ENCODE peak calls at places on chromosomes 7 and 10, in seven cellular contexts. L is heart left ventricle, S is endothelial cell of umbilical vein, H is IMR-90, I is gastrocnemius medialis, K is body of pancreas, D is HCT116. T is an unnamed sample.
A peak's percentile ranks its signal among the peaks of the same experiment; 100 is the strongest.

GRCh38 chr7:74009719-74010118 is 18.3 kb upstream of the ELN start:
- DNase-seq in L (no peak), S (no peak), H (no peak), I (peak; percentile 85), K (no peak), D (no peak), T (no peak)

GRCh38 chr10:77123330-77123729 is 514.3 kb downstream of the KCNMA1 start:
- DNase-seq in L (no peak), S (no peak), H (no peak), I (no peak), K (no peak), D (no peak), T (no peak)

GRCh38 chr10:129730272-129730992 is 233.6 kb downstream of the EBF3 start:
- DNase-seq in L (no peak), S (no peak), H (no peak), I (no peak), K (no peak), D (no peak), T (no peak)

GRCh38 chr10:34184901-34185386 is 630.2 kb downstream of the PARD3 start:
- DNase-seq in L (no peak), S (peak; percentile 56), H (no peak), I (no peak), K (no peak), D (no peak), T (no peak)

GRCh38 chr10:70461397-70462348 is 16.9 kb upstream of the PALD1 start:
- DNase-seq in L (no peak), S (peak; percentile 49), H (peak; percentile 50), I (peak; percentile 60), K (peak; percentile 70), D (peak; percentile 67), T (no peak)

GRCh38 chr10:114174462-114175190 is 623 bp upstream of the CCDC186 start:
- DNase-seq in L (peak; percentile 42), S (no peak), H (peak; percentile 39), I (peak; percentile 77), K (peak; percentile 68), D (no peak), T (peak; percentile 37)

GRCh38 chr10:23694446-23694920 is 255.6 kb downstream of the OTUD1 start:
- DNase-seq in L (no peak), S (no peak), H (no peak), I (no peak), K (no peak), D (no peak), T (no peak)

GRCh38 chr7:134473861-134474291 is 15.0 kb upstream of the AKR1B1 start:
- DNase-seq in L (no peak), S (no peak), H (peak; percentile 64), I (peak; percentile 31), K (no peak), D (no peak), T (no peak)

GRCh38 chr10:31773749-31774148 is 154.9 kb downstream of the ARHGAP12 start:
- DNase-seq in L (no peak), S (no peak), H (no peak), I (no peak), K (no peak), D (no peak), T (no peak)

GRCh38 chr10:68053553-68053952 is 21.5 kb downstream of the HERC4 start:
- DNase-seq in L (no peak), S (no peak), H (peak; percentile 31), I (no peak), K (no peak), D (no peak), T (no peak)

GRCh38 chr7:69962077-69962855 is 364.0 kb downstream of the AUTS2 start:
- DNase-seq in L (peak; percentile 71), S (no peak), H (no peak), I (peak; percentile 15), K (peak; percentile 60), D (no peak), T (no peak)

GRCh38 chr10:101284171-101285092 is 55.2 kb upstream of the LBX1 start:
- DNase-seq in L (no peak), S (no peak), H (no peak), I (no peak), K (no peak), D (no peak), T (no peak)

GRCh38 chr7:129376076-129376777 is 58.0 kb upstream of the STRIP2 start:
- DNase-seq in L (no peak), S (peak; percentile 39), H (peak; percentile 43), I (peak; percentile 20), K (peak; percentile 70), D (peak; percentile 32), T (no peak)

GRCh38 chr10:94315975-94316464 is 46.7 kb downstream of the NOC3L start:
- DNase-seq in L (no peak), S (peak; percentile 13), H (peak; percentile 76), I (no peak), K (no peak), D (no peak), T (no peak)

GRCh38 chr10:96125142-96125515 is 5.0 kb upstream of the ZNF518A start:
- DNase-seq in L (no peak), S (peak; percentile 49), H (peak; percentile 44), I (no peak), K (no peak), D (no peak), T (no peak)

GRCh38 chr10:3750352-3750816 is 34.6 kb downstream of the KLF6 start:
- DNase-seq in L (no peak), S (no peak), H (no peak), I (no peak), K (no peak), D (no peak), T (no peak)

GRCh38 chr10:114881916-114882315 is 56.1 kb upstream of the TRUB1 start:
- DNase-seq in L (no peak), S (no peak), H (no peak), I (no peak), K (no peak), D (no peak), T (no peak)

GRCh38 chr7:127330070-127330469 is 62.4 kb downstream of the ZNF800 start:
- DNase-seq in L (no peak), S (no peak), H (no peak), I (no peak), K (no peak), D (no peak), T (no peak)
- TF ChIP-seq POLR2A in L (no peak), S (no peak), H (no peak), I (no peak), K (no peak), D (no peak), T (no peak)

DNA sequence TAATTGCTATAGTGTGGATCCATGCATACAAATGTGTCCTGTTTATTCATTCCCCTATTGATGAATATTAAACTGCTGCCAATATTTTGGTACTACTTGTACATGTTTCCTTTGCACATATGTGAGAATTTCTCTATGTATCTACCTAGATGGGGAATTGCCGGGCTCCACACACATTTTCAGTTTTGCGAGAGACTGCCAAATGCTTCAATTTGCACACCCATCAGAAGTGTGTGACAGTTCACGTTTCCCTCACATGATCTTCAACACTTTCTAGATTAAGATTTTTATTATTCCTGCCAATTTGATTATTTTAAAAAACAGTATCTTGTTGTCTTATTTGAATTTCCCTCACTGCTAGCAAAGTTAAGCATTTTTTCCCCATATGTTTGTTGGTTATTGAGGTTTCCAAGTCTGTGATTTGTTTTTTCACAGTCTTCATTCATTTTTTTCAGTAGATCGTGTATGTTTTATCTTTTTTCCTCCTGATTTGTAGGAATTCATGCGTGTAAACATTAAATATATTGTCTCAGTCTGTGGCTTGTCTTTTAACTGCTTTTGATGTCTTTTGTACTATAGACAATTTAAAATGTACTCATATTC is 2.4 kb upstream of the KLF14 start:
- DNase-seq in L (no peak), S (no peak), H (no peak), I (no peak), K (no peak), D (no peak), T (no peak)
- H3K27me3 ChIP-seq in L (peaks cover 96% of the 10 kb centered on the region), S (peaks cover 40% of the 10 kb centered on the region), H (peaks cover 58% of the 10 kb centered on the region), I (peaks cover 59% of the 10 kb centered on the region), K (no peaks in the 10 kb centered on the region), D (peaks cover 36% of the 10 kb centered on the region), T (peaks cover 100% of the 10 kb centered on the region)

GRCh38 chr7:132575336-132575986 is 809 bp downstream of the PLXNA4 start:
- DNase-seq in L (peak; percentile 63), S (peak; percentile 71), H (peak; percentile 18), I (no peak), K (peak; percentile 42), D (no peak), T (no peak)

GRCh38 chr7:132578050-132578370 is 1.7 kb upstream of the PLXNA4 start:
- DNase-seq in L (no peak), S (no peak), H (no peak), I (no peak), K (no peak), D (no peak), T (no peak)

GRCh38 chr7:132575987-132576722 is at the start of gene PLXNA4:
- DNase-seq in L (no peak), S (peak; percentile 32), H (no peak), I (no peak), K (peak; percentile 19), D (no peak), T (no peak)

GRCh38 chr7:132577206-132578049 is 1.2 kb upstream of the PLXNA4 start:
- DNase-seq in L (peak; percentile 83), S (peak; percentile 74), H (peak; percentile 16), I (peak; percentile 23), K (peak; percentile 62), D (no peak), T (no peak)

DNA sequence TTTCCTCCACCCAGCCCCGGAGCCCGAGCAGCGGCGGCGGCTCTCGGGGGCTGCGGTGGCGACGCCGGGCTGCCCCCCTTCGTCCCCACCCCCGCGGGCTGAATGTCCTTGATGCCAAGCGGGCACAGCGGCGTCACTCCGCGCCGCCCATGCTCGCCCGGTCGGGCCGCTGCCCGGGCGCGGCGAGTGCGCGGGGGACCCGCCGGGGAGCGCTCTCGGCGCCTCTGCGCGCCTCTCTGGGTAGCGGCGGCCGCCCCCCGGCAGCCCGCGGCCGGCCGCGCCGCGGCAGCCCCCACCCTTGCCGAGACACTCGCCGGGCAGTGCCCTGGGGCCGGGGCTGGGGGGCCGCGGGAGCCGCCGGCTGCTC is 436 bp upstream of the PLXNA4 start:
- DNase-seq in L (peak; percentile 26), S (no peak), H (no peak), I (no peak), K (no peak), D (no peak), T (no peak)
- H3K4me3 ChIP-seq in L (peak overlapping the region; percentile 69), S (peak overlapping the region; percentile 27), H (no peak overlapping the region), I (peak overlapping the region; percentile 52), K (no peak overlapping the region), D (no peak overlapping the region), T (peak overlapping the region; percentile 27)

DNA sequence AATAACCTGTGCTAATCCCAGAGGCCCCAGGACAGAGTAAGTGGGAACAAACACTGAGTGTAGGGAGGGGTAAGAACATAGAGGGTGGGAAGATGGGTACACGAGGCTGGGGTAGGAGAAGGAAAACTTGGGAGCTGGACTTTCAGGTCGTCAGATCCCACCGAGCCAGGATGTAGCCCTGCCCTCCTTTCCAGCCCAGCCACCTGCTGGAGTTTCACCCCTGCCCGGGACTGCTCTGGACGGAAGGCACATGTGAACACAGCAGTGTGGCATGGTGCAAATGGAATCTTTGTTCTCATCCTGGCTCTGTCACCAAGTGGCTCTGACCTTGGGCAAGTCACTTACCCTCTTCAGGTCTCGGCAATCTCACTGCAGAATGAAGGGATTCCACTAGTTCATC is 52.8 kb downstream of the PODXL start:
- DNase-seq in L (no peak), S (no peak), H (no peak), I (no peak), K (peak; percentile 4), D (no peak), T (no peak)
- TF ChIP-seq POLR2A in L (no peak), S (no peak), H (no peak), I (no peak), K (no peak), D (no peak), T (no peak)

T was measured in esophagus squamous epithelium.